ENCODE peak calls at places on chromosomes 6 and 20, in eight cellular contexts. K, H, D, J, F, Y, M and G are unnamed samples.
A peak's percentile ranks its signal among the peaks of the same experiment; 100 is the strongest.

GRCh38 chr6:21402368-21402767 is 191.2 kb upstream of the SOX4 start:
- DNase-seq in Y (no peak), D (no peak), F (peak; percentile 55), H (no peak), M (peak; percentile 69), J (no peak), K (no peak), G (no peak)

GRCh38 chr20:38272961-38273360 is 12.4 kb upstream of the KIAA1755 start:
- DNase-seq in K (no peak), M (no peak), J (peak; percentile 74), H (no peak), F (no peak), Y (no peak), D (no peak), G (no peak)

GRCh38 chr20:13701486-13701885 is 62.8 kb upstream of the TASP1 start:
- DNase-seq in K (no peak), J (no peak), D (no peak), M (no peak), Y (no peak), H (no peak), F (no peak), G (no peak)

GRCh38 chr6:23329091-23329490 is 759.7 kb downstream of the HDGFL1 start:
- DNase-seq in H (peak; percentile 81), Y (peak; percentile 86), J (no peak), F (no peak), M (no peak), D (no peak), K (no peak), G (no peak)

GRCh38 chr6:45697605-45698004 is 318.1 kb downstream of the CLIC5 start:
- DNase-seq in M (peak; percentile 84), J (peak; percentile 97), F (no peak), D (no peak), K (no peak), Y (no peak), H (no peak), G (no peak)

GRCh38 chr20:16062661-16063591 is 510.3 kb downstream of the KIF16B start:
- DNase-seq in Y (no peak), M (no peak), D (no peak), J (no peak), K (no peak), F (no peak), H (no peak), G (no peak)

GRCh38 chr6:43428112-43428570 is 800 bp downstream of the ABCC10 start:
- DNase-seq in H (peak; percentile 53), K (no peak), J (no peak), M (no peak), F (no peak), D (no peak), Y (no peak), G (no peak)

GRCh38 chr6:130369821-130370220 is 4.0 kb downstream of the TMEM200A start:
- DNase-seq in Y (no peak), H (no peak), J (no peak), K (no peak), F (no peak), M (no peak), D (no peak), G (no peak)

GRCh38 chr6:26064619-26065257 is 22.5 kb upstream of the HFE start:
- DNase-seq in D (no peak), M (no peak), Y (peak; percentile 60), F (peak; percentile 36), H (peak; percentile 48), J (no peak), K (no peak), G (peak; percentile 12)

GRCh38 chr6:34934516-34934915 is 45.5 kb downstream of the ANKS1A start:
- DNase-seq in K (no peak), Y (no peak), H (peak; percentile 25), J (no peak), M (no peak), D (peak; percentile 83), F (no peak), G (no peak)

GRCh38 chr6:11434565-11435326 is 102.8 kb upstream of the TMEM170B start:
- DNase-seq in K (no peak), H (no peak), J (peak; percentile 73), Y (no peak), M (no peak), D (no peak), F (no peak), G (no peak)